ENCODE peak calls at places on chromosome 15, in four cellular contexts. One of them, this sample, is unnamed.

GRCh38 chr15:56286213-56286612 is 42.5 kb upstream of the RFX7 start:
- DNase-seq in heart right ventricle: no peak
- DNase-seq in Panc1: no peak
- DNase-seq in dorsolateral prefrontal cortex: no peak
- DNase-seq in this sample: no peak

GRCh38 chr15:39269821-39270220 is 311.1 kb upstream of the THBS1 start:
- DNase-seq in heart right ventricle: no peak
- DNase-seq in Panc1: no peak
- DNase-seq in dorsolateral prefrontal cortex: no peak
- DNase-seq in this sample: no peak

GRCh38 chr15:58438956-58439355 is 7.2 kb downstream of the LIPC start:
- DNase-seq in heart right ventricle: no peak
- DNase-seq in Panc1: no peak
- DNase-seq in dorsolateral prefrontal cortex: no peak
- DNase-seq in this sample: peak; percentile 77

GRCh38 chr15:25894371-25894902 is 31.3 kb upstream of the ATP10A start:
- DNase-seq in heart right ventricle: no peak
- DNase-seq in Panc1: no peak
- DNase-seq in dorsolateral prefrontal cortex: no peak
- DNase-seq in this sample: no peak

GRCh38 chr15:84586641-84587160 is 14.1 kb upstream of the ZSCAN2 start:
- DNase-seq in heart right ventricle: no peak
- DNase-seq in Panc1: no peak
- DNase-seq in dorsolateral prefrontal cortex: no peak
- DNase-seq in this sample: peak; percentile 61

GRCh38 chr15:52787549-52788098 is 2.5 kb downstream of the ONECUT1 start:
- DNase-seq in heart right ventricle: no peak
- DNase-seq in Panc1: no peak
- DNase-seq in dorsolateral prefrontal cortex: no peak
- DNase-seq in this sample: no peak

GRCh38 chr15:64928626-64929220 is 17.0 kb downstream of the ANKDD1A start:
- DNase-seq in heart right ventricle: no peak
- DNase-seq in Panc1: no peak
- DNase-seq in dorsolateral prefrontal cortex: no peak
- DNase-seq in this sample: no peak

GRCh38 chr15:92878593-92879053 is 21.5 kb upstream of the CHD2 start:
- DNase-seq in heart right ventricle: no peak
- DNase-seq in Panc1: no peak
- DNase-seq in dorsolateral prefrontal cortex: no peak
- DNase-seq in this sample: no peak

GRCh38 chr15:74294010-74294409 is 57.9 kb downstream of the CCDC33 start:
- DNase-seq in heart right ventricle: no peak
- DNase-seq in Panc1: no peak
- DNase-seq in dorsolateral prefrontal cortex: no peak
- DNase-seq in this sample: no peak

GRCh38 chr15:74297867-74298266 is 61.7 kb downstream of the CCDC33 start:
- DNase-seq in heart right ventricle: no peak
- DNase-seq in Panc1: no peak
- DNase-seq in dorsolateral prefrontal cortex: no peak
- DNase-seq in this sample: no peak

GRCh38 chr15:74300057-74300620 is 64.0 kb downstream of the CCDC33 start:
- DNase-seq in heart right ventricle: no peak
- DNase-seq in Panc1: no peak
- DNase-seq in dorsolateral prefrontal cortex: no peak
- DNase-seq in this sample: no peak

GRCh38 chr15:74293021-74293810 is 57.1 kb downstream of the CCDC33 start:
- DNase-seq in heart right ventricle: no peak
- DNase-seq in Panc1: no peak
- DNase-seq in dorsolateral prefrontal cortex: no peak
- DNase-seq in this sample: no peak

GRCh38 chr15:74295800-74296199 is 59.7 kb downstream of the CCDC33 start:
- DNase-seq in heart right ventricle: no peak
- DNase-seq in Panc1: no peak
- DNase-seq in dorsolateral prefrontal cortex: no peak
- DNase-seq in this sample: no peak
- TF ChIP-seq CTCF in heart right ventricle: no peak
- TF ChIP-seq CTCF in Panc1: no peak
- TF ChIP-seq CTCF in dorsolateral prefrontal cortex: no peak
- TF ChIP-seq CTCF in this sample: peak; percentile 22

GRCh38 chr15:62928242-62928995 is 114.1 kb upstream of the TPM1 start:
- DNase-seq in heart right ventricle: no peak
- DNase-seq in Panc1: no peak
- DNase-seq in dorsolateral prefrontal cortex: peak; percentile 63
- DNase-seq in this sample: peak; percentile 88
- TF ChIP-seq CTCF in heart right ventricle: no peak
- TF ChIP-seq CTCF in Panc1: peak; percentile 46
- TF ChIP-seq CTCF in dorsolateral prefrontal cortex: no peak
- TF ChIP-seq CTCF in this sample: peak; percentile 39

DNA sequence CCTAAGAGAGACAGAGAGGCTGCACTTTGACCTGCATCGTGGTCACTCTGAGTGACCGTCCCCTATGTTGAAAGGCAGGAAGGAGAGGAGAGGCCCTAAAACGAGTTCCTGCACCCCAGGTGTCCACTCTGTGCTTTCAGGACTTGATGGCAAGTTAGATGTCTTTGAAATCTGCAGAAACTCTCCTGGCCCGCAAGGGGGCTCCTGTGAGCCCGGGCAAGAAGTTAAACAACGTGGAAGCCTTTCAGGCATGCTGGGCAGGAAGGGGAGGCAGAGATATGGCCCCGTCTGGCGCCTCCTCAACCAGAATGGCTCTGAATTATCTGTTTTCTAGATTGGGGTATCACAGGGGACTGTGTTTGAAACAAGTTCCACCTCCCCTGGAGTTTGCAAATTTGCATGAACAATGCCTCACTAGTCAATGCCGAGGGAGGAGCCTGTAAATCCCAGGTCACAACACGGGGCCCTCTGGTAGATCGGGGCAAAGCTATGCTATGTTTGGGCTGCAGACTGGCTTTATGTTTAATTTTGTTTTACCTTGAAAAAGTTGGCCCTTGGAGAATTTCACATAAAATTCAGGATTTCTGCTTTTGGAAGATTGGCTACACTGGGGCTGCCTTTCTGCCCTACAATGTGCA is 9.8 kb downstream of the CTXND1 start:
- DNase-seq in heart right ventricle: no peak
- DNase-seq in Panc1: no peak
- DNase-seq in dorsolateral prefrontal cortex: no peak
- DNase-seq in this sample: peak; percentile 60
- TF ChIP-seq CTCF in heart right ventricle: peak; percentile 39
- TF ChIP-seq CTCF in Panc1: peak; percentile 79
- TF ChIP-seq CTCF in dorsolateral prefrontal cortex: peak; percentile 35
- TF ChIP-seq CTCF in this sample: peak; percentile 82

GRCh38 chr15:59567369-59567768 is 44.2 kb upstream of the GCNT3 start:
- DNase-seq in heart right ventricle: no peak
- DNase-seq in Panc1: no peak
- DNase-seq in dorsolateral prefrontal cortex: no peak
- DNase-seq in this sample: no peak

GRCh38 chr15:59565299-59565698 is 46.3 kb upstream of the GCNT3 start:
- DNase-seq in heart right ventricle: no peak
- DNase-seq in Panc1: no peak
- DNase-seq in dorsolateral prefrontal cortex: no peak
- DNase-seq in this sample: no peak

GRCh38 chr15:59561547-59561946 is 50.0 kb upstream of the GCNT3 start:
- DNase-seq in heart right ventricle: no peak
- DNase-seq in Panc1: no peak
- DNase-seq in dorsolateral prefrontal cortex: no peak
- DNase-seq in this sample: no peak

GRCh38 chr15:59562787-59563186 is 48.8 kb upstream of the GCNT3 start:
- DNase-seq in heart right ventricle: no peak
- DNase-seq in Panc1: no peak
- DNase-seq in dorsolateral prefrontal cortex: no peak
- DNase-seq in this sample: no peak
- TF ChIP-seq CTCF in heart right ventricle: no peak
- TF ChIP-seq CTCF in Panc1: peak; percentile 17
- TF ChIP-seq CTCF in dorsolateral prefrontal cortex: no peak
- TF ChIP-seq CTCF in this sample: no peak

GRCh38 chr15:31214158-31214863 is 112.3 kb upstream of the KLF13 start:
- DNase-seq in heart right ventricle: no peak
- DNase-seq in Panc1: no peak
- DNase-seq in dorsolateral prefrontal cortex: no peak
- DNase-seq in this sample: no peak
- TF ChIP-seq CTCF in heart right ventricle: no peak
- TF ChIP-seq CTCF in Panc1: no peak
- TF ChIP-seq CTCF in dorsolateral prefrontal cortex: no peak
- TF ChIP-seq CTCF in this sample: peak; percentile 2

DNA sequence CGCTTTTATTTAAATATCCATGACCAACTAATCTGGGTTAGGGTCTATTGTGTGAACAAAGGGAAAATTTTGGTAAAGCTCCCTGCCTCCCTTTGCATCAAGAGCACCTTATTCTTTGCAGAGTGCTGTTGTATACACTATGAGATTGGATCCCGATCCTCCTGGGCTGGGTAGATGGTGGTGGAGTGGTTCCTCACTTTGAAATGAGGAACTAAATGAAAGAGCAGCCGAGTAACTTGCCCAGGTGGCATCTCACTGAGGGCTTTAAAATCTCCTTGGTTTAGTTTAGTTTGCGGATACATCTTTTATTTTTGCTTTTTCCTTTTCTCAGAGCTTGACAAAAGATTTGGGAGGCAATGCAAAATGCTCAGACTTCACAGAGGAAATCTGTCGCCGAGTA is 19.4 kb downstream of the IDH3A start:
- DNase-seq in heart right ventricle: no peak
- DNase-seq in Panc1: no peak
- DNase-seq in dorsolateral prefrontal cortex: no peak
- DNase-seq in this sample: no peak
- TF ChIP-seq CTCF in heart right ventricle: no peak
- TF ChIP-seq CTCF in Panc1: no peak
- TF ChIP-seq CTCF in dorsolateral prefrontal cortex: no peak
- TF ChIP-seq CTCF in this sample: no peak

GRCh38 chr15:101256756-101257155 is 4.9 kb upstream of the CHSY1 start:
- DNase-seq in heart right ventricle: no peak
- DNase-seq in Panc1: no peak
- DNase-seq in dorsolateral prefrontal cortex: no peak
- DNase-seq in this sample: no peak
- TF ChIP-seq CTCF in heart right ventricle: no peak
- TF ChIP-seq CTCF in Panc1: peak; percentile 62
- TF ChIP-seq CTCF in dorsolateral prefrontal cortex: no peak
- TF ChIP-seq CTCF in this sample: peak; percentile 49

GRCh38 chr15:78907577-78907976 is 34.9 kb downstream of the MORF4L1 start:
- DNase-seq in heart right ventricle: no peak
- DNase-seq in Panc1: no peak
- DNase-seq in dorsolateral prefrontal cortex: no peak
- DNase-seq in this sample: no peak
- TF ChIP-seq CTCF in heart right ventricle: no peak
- TF ChIP-seq CTCF in Panc1: peak; percentile 68
- TF ChIP-seq CTCF in dorsolateral prefrontal cortex: peak; percentile 17
- TF ChIP-seq CTCF in this sample: peak; percentile 42

This sample was measured in choroid plexus epithelial cell.